ENCODE peak calls at places on chromosome 1, in eight cellular contexts. X is ELF-1, L is GM04504, H is activated T-cell treated with anti-CD3 and anti-CD28 coated beads for 1 hour, O is C1 segment of cervical spinal cord, R is progenitor cell of endocrine pancreas, F is KG1, B is right cardiac atrium. J is an unnamed sample.

GRCh38 chr1:178031856-178032320 is 62.0 kb upstream of the RASAL2 start:
- DNase-seq in B (peak), F (peak), H (no peak), O (peak), L (peak), X (peak), R (peak), J (peak)

GRCh38 chr1:1928231-1929101 is 9.4 kb upstream of the TMEM52 start:
- DNase-seq in O (no peak), X (no peak), F (no peak), H (no peak), L (no peak), R (no peak), B (peak), J (no peak)

GRCh38 chr1:73943270-73943669 is 254.7 kb downstream of the LRRIQ3 start:
- DNase-seq in O (no peak), B (no peak), R (no peak), H (no peak), F (no peak), L (no peak), X (peak), J (peak)

GRCh38 chr1:91651671-91652071 is 151.0 kb downstream of the CDC7 start:
- DNase-seq in O (no peak), L (no peak), H (no peak), F (no peak), R (no peak), X (no peak), B (peak), J (no peak)

GRCh38 chr1:232983375-232983774 is 33.0 kb downstream of the NTPCR start:
- DNase-seq in B (no peak), X (no peak), L (no peak), F (no peak), R (no peak), O (no peak), H (no peak), J (no peak)

GRCh38 chr1:83641206-83641658 is 357.7 kb downstream of the TTLL7 start:
- DNase-seq in L (no peak), F (no peak), B (no peak), O (no peak), H (no peak), R (no peak), X (no peak), J (peak)

GRCh38 chr1:24867064-24867870 is 62.8 kb downstream of the RUNX3 start:
- DNase-seq in B (no peak), F (no peak), O (no peak), H (no peak), R (no peak), X (no peak), L (no peak), J (no peak)

GRCh38 chr1:55519937-55520683 is 304.9 kb upstream of the USP24 start:
- DNase-seq in B (no peak), F (no peak), L (peak), R (no peak), O (no peak), X (no peak), H (no peak), J (no peak)

GRCh38 chr1:43530483-43531452 is at the start of gene PTPRF:
- DNase-seq in B (peak), R (peak), X (no peak), H (no peak), F (no peak), L (no peak), O (peak), J (peak)

GRCh38 chr1:43549921-43550597 is 19.4 kb downstream of the PTPRF start:
- DNase-seq in X (peak), F (no peak), B (peak), H (no peak), L (no peak), R (peak), O (no peak), J (peak)

GRCh38 chr1:114235956-114236355 is 82.3 kb upstream of the SYT6 start:
- DNase-seq in B (no peak), O (no peak), H (no peak), X (no peak), R (no peak), L (no peak), F (no peak), J (no peak)

GRCh38 chr1:109263597-109264378 is 14.4 kb downstream of the CELSR2 start:
- DNase-seq in R (peak), B (peak), H (peak), F (peak), X (peak), O (peak), L (no peak), J (peak)

GRCh38 chr1:216944864-216945505 is 221.8 kb upstream of the ESRRG start:
- DNase-seq in H (no peak), F (no peak), O (no peak), X (no peak), L (no peak), B (no peak), R (no peak), J (no peak)

GRCh38 chr1:108719654-108720435 is 7.1 kb downstream of the FNDC7 start:
- DNase-seq in O (no peak), H (no peak), X (peak), B (no peak), F (no peak), L (peak), R (no peak), J (peak)

GRCh38 chr1:202155478-202156021 is 4.9 kb downstream of the PTPN7 start:
- DNase-seq in B (no peak), R (no peak), L (no peak), X (no peak), O (no peak), F (no peak), H (no peak), J (no peak)

GRCh38 chr1:64235133-64235532 is 31.7 kb downstream of the UBE2U start:
- DNase-seq in O (no peak), B (no peak), F (no peak), R (no peak), L (no peak), H (no peak), X (no peak), J (no peak)

GRCh38 chr1:231161711-231162299 is at the start of gene TRIM67:
- DNase-seq in O (no peak), B (no peak), F (no peak), X (peak), L (no peak), H (no peak), R (no peak), J (peak)

GRCh38 chr1:10540277-10541005 is 65.7 kb downstream of the PEX14 start:
- DNase-seq in L (peak), H (no peak), R (no peak), F (no peak), O (no peak), B (peak), X (no peak), J (peak)

GRCh38 chr1:70583522-70583921 is 172.5 kb downstream of the CTH start:
- DNase-seq in O (no peak), H (no peak), B (no peak), L (no peak), R (no peak), F (no peak), X (no peak), J (no peak)

GRCh38 chr1:209937996-209938959 is at the start of gene SYT14:
- DNase-seq in B (peak), H (no peak), F (no peak), L (no peak), R (peak), O (no peak), X (peak), J (peak)

GRCh38 chr1:107529511-107530149 is 388.8 kb downstream of the NTNG1 start:
- DNase-seq in H (no peak), R (no peak), B (no peak), O (no peak), X (peak), L (peak), F (peak), J (peak)

GRCh38 chr1:33150522-33150921 is 31.3 kb downstream of the TRIM62 start:
- DNase-seq in F (no peak), X (no peak), B (no peak), L (no peak), H (no peak), O (no peak), R (no peak), J (no peak)

GRCh38 chr1:168110896-168111545 is 25.7 kb downstream of the GPR161 start:
- DNase-seq in X (peak), L (no peak), H (no peak), B (no peak), F (no peak), R (no peak), O (no peak), J (peak)

GRCh38 chr1:75423616-75424015 is 187.3 kb downstream of the SLC44A5 start:
- DNase-seq in L (no peak), R (no peak), X (no peak), B (no peak), H (no peak), O (no peak), F (no peak), J (peak)

GRCh38 chr1:228154685-228155571 is 5.2 kb downstream of the GJC2 start:
- DNase-seq in L (no peak), O (no peak), R (no peak), B (peak), H (no peak), F (no peak), X (no peak), J (no peak)

GRCh38 chr1:167631987-167632680 is 2.1 kb downstream of the RCSD1 start:
- DNase-seq in H (no peak), L (no peak), B (no peak), F (peak), R (no peak), X (peak), O (no peak), J (peak)

GRCh38 chr1:94863297-94863911 is 43.2 kb downstream of the SLC44A3 start:
- DNase-seq in X (no peak), O (no peak), L (peak), H (no peak), F (no peak), B (no peak), R (no peak), J (no peak)

GRCh38 chr1:84836145-84836544 is 56.9 kb downstream of the LPAR3 start:
- DNase-seq in F (no peak), O (no peak), R (no peak), X (no peak), H (no peak), B (no peak), L (peak), J (no peak)

GRCh38 chr1:53470155-53470554 is 11.0 kb downstream of the DMRTB1 start:
- DNase-seq in X (peak), B (peak), O (peak), F (no peak), R (peak), H (no peak), L (peak), J (peak)

GRCh38 chr1:156999596-157000320 is 45.8 kb downstream of the ARHGEF11 start:
- DNase-seq in B (no peak), X (no peak), F (no peak), O (no peak), H (no peak), L (no peak), R (no peak), J (no peak)

GRCh38 chr1:204589409-204590038 is 73.3 kb downstream of the MDM4 start:
- DNase-seq in L (no peak), O (no peak), F (no peak), X (no peak), B (no peak), H (no peak), R (no peak), J (no peak)